ENCODE peak calls at places on chromosome 6, in five cellular contexts. N, E, B, D and P are unnamed samples.

GRCh38 chr6:167650730-167651129 is 176.0 kb upstream of the AFDN start:
- DNase-seq in N (no peak), E (no peak), B (no peak), D (no peak), P (no peak)

GRCh38 chr6:144619983-144620382 is 334.8 kb downstream of the UTRN start:
- DNase-seq in N (no peak), E (no peak), B (no peak), D (no peak), P (no peak)

GRCh38 chr6:119040229-119040628 is 38.2 kb downstream of the FAM184A start:
- DNase-seq in N (no peak), E (no peak), B (no peak), D (no peak), P (no peak)

GRCh38 chr6:137740967-137741761 is 125.9 kb upstream of the TNFAIP3 start:
- DNase-seq in N (no peak), E (no peak), B (no peak), D (no peak), P (no peak)

GRCh38 chr6:85113934-85114582 is 335.8 kb upstream of the NT5E start:
- DNase-seq in N (no peak), E (no peak), B (no peak), D (no peak), P (no peak)

GRCh38 chr6:18703546-18703945 is 316.4 kb downstream of the RNF144B start:
- DNase-seq in N (no peak), E (no peak), B (no peak), D (no peak), P (no peak)

GRCh38 chr6:29747688-29748250 is 24.5 kb downstream of the HLA-F start:
- DNase-seq in N (no peak), E (no peak), B (no peak), D (no peak), P (peak)

GRCh38 chr6:32603888-32604287 is 14.2 kb upstream of the HLA-DRB1 start:
- DNase-seq in N (no peak), E (no peak), B (no peak), D (no peak), P (no peak)

GRCh38 chr6:131136021-131136847 is 967 bp downstream of the AKAP7 start:
- DNase-seq in N (peak), E (no peak), B (no peak), D (no peak), P (no peak)

GRCh38 chr6:112877134-112878100 is 530.3 kb downstream of the RFPL4B start:
- DNase-seq in N (peak), E (peak), B (peak), D (no peak), P (no peak)

GRCh38 chr6:12967686-12968085 is 251.1 kb downstream of the PHACTR1 start:
- DNase-seq in N (peak), E (peak), B (peak), D (no peak), P (no peak)

GRCh38 chr6:20629509-20629908 is 95.3 kb downstream of the CDKAL1 start:
- DNase-seq in N (no peak), E (no peak), B (no peak), D (no peak), P (no peak)

GRCh38 chr6:33206027-33206863 is 1.8 kb downstream of the HSD17B8 start:
- DNase-seq in N (no peak), E (no peak), B (no peak), D (no peak), P (no peak)

GRCh38 chr6:42168650-42169049 is 4.5 kb upstream of the GUCA1A start:
- DNase-seq in N (no peak), E (no peak), B (no peak), D (no peak), P (no peak)
- TF ChIP-seq CTCF in N (no peak), E (peak), B (peak), D (no peak), P (no peak)

DNA sequence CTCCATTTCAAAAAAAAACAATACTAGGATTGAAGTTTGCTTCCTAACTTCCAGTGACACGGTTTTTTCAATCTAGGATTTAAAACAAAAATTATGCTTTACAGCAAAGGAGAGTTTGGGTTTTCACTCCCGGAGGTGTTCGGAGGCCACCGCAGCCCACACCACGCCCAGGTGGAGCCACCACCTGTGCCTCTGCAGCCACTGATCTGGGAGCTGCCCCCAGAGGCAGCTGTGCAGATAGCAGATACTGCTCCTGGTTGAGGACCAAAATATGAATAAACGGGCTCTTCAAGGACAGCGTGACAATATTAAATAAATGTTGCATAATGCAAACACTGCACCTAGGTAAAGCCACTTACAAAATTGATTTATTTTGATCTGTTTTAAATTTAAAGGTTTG is 30.2 kb downstream of the DLL1 start:
- DNase-seq in N (no peak), E (no peak), B (no peak), D (peak), P (no peak)
- TF ChIP-seq CTCF in N (no peak), E (no peak), B (no peak), D (peak), P (peak)

GRCh38 chr6:122184260-122184934 is 215.1 kb upstream of the HSF2 start:
- DNase-seq in N (peak), E (peak), B (peak), D (no peak), P (no peak)
- TF ChIP-seq CTCF in N (peak), E (peak), B (peak), D (peak), P (no peak)

GRCh38 chr6:166381733-166382499 is 824 bp downstream of the MPC1 start:
- DNase-seq in N (peak), E (no peak), B (no peak), D (peak), P (peak)
- TF ChIP-seq CTCF in N (peak), E (peak), B (peak), D (peak), P (peak)

DNA sequence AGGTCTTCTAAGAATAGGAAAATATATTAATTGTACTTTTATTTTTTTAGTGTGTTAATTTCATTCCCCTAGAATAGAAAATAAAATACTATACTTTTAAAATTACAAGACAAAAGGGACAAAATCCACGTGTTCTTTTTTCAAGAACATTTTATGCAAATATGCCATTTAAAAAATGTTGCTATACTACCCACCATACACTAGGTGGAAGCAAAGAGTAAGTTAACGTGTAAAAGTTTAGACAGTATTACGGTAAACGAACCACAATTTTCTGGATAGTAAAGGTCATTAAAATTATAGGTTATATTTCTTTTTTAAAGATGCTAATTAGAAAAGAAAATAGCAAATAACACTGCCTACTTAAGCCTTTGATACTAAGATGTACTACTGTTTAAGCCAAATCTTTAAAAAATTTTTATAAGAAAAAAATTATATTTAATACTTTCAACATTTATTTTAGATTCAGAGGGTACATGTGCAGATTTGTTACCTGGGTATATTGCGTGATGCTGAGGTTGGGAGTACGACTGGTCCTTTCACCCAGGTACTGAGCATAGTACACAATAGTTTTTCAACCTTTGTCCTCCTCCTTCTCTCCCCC is 287.6 kb downstream of the PHF3 start:
- DNase-seq in N (peak), E (no peak), B (no peak), D (peak), P (peak)
- TF ChIP-seq CTCF in N (peak), E (peak), B (peak), D (peak), P (peak)

DNA sequence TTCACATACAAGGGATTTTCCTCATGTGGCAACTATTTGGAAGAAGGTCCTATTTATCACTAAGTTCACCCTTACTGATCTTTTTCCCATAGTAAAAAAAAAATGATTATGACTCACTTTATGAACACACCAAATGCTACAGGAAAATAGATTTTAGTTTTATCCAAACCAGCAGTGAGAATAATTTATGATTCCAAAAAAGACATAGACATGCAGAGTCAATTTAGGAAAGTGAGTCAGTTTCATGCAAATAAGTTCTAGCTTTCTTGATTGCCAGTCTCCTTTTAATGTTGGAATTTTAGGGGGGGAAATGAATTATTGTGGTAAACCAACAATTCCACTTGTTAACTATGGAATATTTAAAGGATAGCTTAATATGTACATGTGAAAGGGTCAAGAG is 64.0 kb upstream of the RNF146 start:
- DNase-seq in N (peak), E (no peak), B (peak), D (no peak), P (no peak)
- TF ChIP-seq CTCF in N (no peak), E (no peak), B (no peak), D (no peak), P (no peak)

GRCh38 chr6:2760882-2761842 is 4.0 kb upstream of the WRNIP1 start:
- DNase-seq in N (no peak), E (no peak), B (no peak), D (peak), P (no peak)
- TF ChIP-seq CTCF in N (peak), E (no peak), B (peak), D (peak), P (peak)

GRCh38 chr6:14275493-14275851 is 157.9 kb downstream of the CD83 start:
- DNase-seq in N (peak), E (no peak), B (no peak), D (no peak), P (no peak)

GRCh38 chr6:14274552-14275492 is 157.2 kb downstream of the CD83 start:
- DNase-seq in N (peak), E (no peak), B (no peak), D (no peak), P (no peak)

GRCh38 chr6:14277405-14277930 is 159.9 kb downstream of the CD83 start:
- DNase-seq in N (no peak), E (no peak), B (no peak), D (no peak), P (peak)

GRCh38 chr6:14276667-14277404 is 159.3 kb downstream of the CD83 start:
- DNase-seq in N (peak), E (no peak), B (no peak), D (peak), P (peak)

GRCh38 chr6:14276066-14276465 is 158.5 kb downstream of the CD83 start:
- DNase-seq in N (no peak), E (no peak), B (no peak), D (no peak), P (no peak)
- TF ChIP-seq CTCF in N (no peak), E (no peak), B (no peak), D (no peak), P (no peak)